ENCODE peak calls at places on chromosome 7, in seven cellular contexts. One of them, this sample, is unnamed. For H3K4me1, the result is how much of the 10 kb centered on the place peaks cover.

GRCh38 chr7:121337398-121337797 is 8.6 kb downstream of the WNT16 start:
- DNase-seq in right lobe of liver: no peak
- DNase-seq in A549: no peak
- DNase-seq in aorta: no peak
- DNase-seq in tibial artery: no peak
- DNase-seq in GM23248: peak
- DNase-seq in fibroblast of lung: peak
- DNase-seq in this sample: peak

GRCh38 chr7:57769958-57770357 is 320.0 kb downstream of the ZNF716 start:
- DNase-seq in right lobe of liver: no peak
- DNase-seq in A549: no peak
- DNase-seq in aorta: no peak
- DNase-seq in tibial artery: peak
- DNase-seq in GM23248: no peak
- DNase-seq in fibroblast of lung: no peak
- DNase-seq in this sample: no peak

GRCh38 chr7:6497994-6498393 is 50.2 kb upstream of the DAGLB start:
- DNase-seq in right lobe of liver: no peak
- DNase-seq in A549: no peak
- DNase-seq in aorta: peak
- DNase-seq in tibial artery: no peak
- DNase-seq in GM23248: no peak
- DNase-seq in fibroblast of lung: no peak
- DNase-seq in this sample: no peak

GRCh38 chr7:2637505-2638223 is 5.9 kb downstream of the TTYH3 start:
- DNase-seq in right lobe of liver: peak
- DNase-seq in A549: no peak
- DNase-seq in aorta: peak
- DNase-seq in tibial artery: peak
- DNase-seq in GM23248: no peak
- DNase-seq in fibroblast of lung: no peak
- DNase-seq in this sample: no peak

GRCh38 chr7:32453286-32454011 is 36.7 kb downstream of the LSM5 start:
- DNase-seq in right lobe of liver: no peak
- DNase-seq in A549: peak
- DNase-seq in aorta: no peak
- DNase-seq in tibial artery: no peak
- DNase-seq in GM23248: no peak
- DNase-seq in fibroblast of lung: no peak
- DNase-seq in this sample: no peak

GRCh38 chr7:155440018-155440410 is 17.9 kb upstream of the EN2 start:
- DNase-seq in right lobe of liver: no peak
- DNase-seq in A549: no peak
- DNase-seq in aorta: no peak
- DNase-seq in tibial artery: no peak
- DNase-seq in GM23248: no peak
- DNase-seq in fibroblast of lung: no peak
- DNase-seq in this sample: no peak

GRCh38 chr7:70582921-70583895 is 548.7 kb upstream of the GALNT17 start:
- DNase-seq in right lobe of liver: no peak
- DNase-seq in A549: no peak
- DNase-seq in aorta: no peak
- DNase-seq in tibial artery: no peak
- DNase-seq in GM23248: no peak
- DNase-seq in fibroblast of lung: no peak
- DNase-seq in this sample: no peak

GRCh38 chr7:24715171-24715570 is 42.1 kb downstream of the GSDME start:
- DNase-seq in right lobe of liver: no peak
- DNase-seq in A549: no peak
- DNase-seq in aorta: no peak
- DNase-seq in tibial artery: no peak
- DNase-seq in GM23248: no peak
- DNase-seq in fibroblast of lung: no peak
- DNase-seq in this sample: no peak

GRCh38 chr7:10940748-10941358 is 32.8 kb upstream of the PHF14 start:
- DNase-seq in right lobe of liver: no peak
- DNase-seq in A549: no peak
- DNase-seq in aorta: no peak
- DNase-seq in tibial artery: no peak
- DNase-seq in GM23248: no peak
- DNase-seq in fibroblast of lung: no peak
- DNase-seq in this sample: peak

GRCh38 chr7:130063036-130063435 is 7.3 kb upstream of the KLHDC10 start:
- DNase-seq in right lobe of liver: peak
- DNase-seq in A549: peak
- DNase-seq in aorta: peak
- DNase-seq in tibial artery: no peak
- DNase-seq in GM23248: peak
- DNase-seq in fibroblast of lung: peak
- DNase-seq in this sample: peak

GRCh38 chr7:20019757-20020432 is 197.3 kb downstream of the MACC1 start:
- DNase-seq in right lobe of liver: no peak
- DNase-seq in A549: no peak
- DNase-seq in aorta: no peak
- DNase-seq in tibial artery: no peak
- DNase-seq in GM23248: no peak
- DNase-seq in fibroblast of lung: no peak
- DNase-seq in this sample: no peak

GRCh38 chr7:77912293-77912692 is 113.7 kb downstream of the PHTF2 start:
- DNase-seq in right lobe of liver: no peak
- DNase-seq in A549: no peak
- DNase-seq in aorta: no peak
- DNase-seq in tibial artery: no peak
- DNase-seq in GM23248: no peak
- DNase-seq in fibroblast of lung: no peak
- DNase-seq in this sample: peak

GRCh38 chr7:4818000-4818794 is 42.8 kb downstream of the AP5Z1 start:
- DNase-seq in right lobe of liver: no peak
- DNase-seq in A549: no peak
- DNase-seq in aorta: no peak
- DNase-seq in tibial artery: no peak
- DNase-seq in GM23248: no peak
- DNase-seq in fibroblast of lung: no peak
- DNase-seq in this sample: no peak

GRCh38 chr7:52584041-52584440 is 451.4 kb upstream of the POM121L12 start:
- DNase-seq in right lobe of liver: no peak
- DNase-seq in A549: no peak
- DNase-seq in aorta: no peak
- DNase-seq in tibial artery: no peak
- DNase-seq in GM23248: no peak
- DNase-seq in fibroblast of lung: no peak
- DNase-seq in this sample: no peak

GRCh38 chr7:105016083-105017075 is 2.4 kb downstream of the KMT2E start:
- DNase-seq in right lobe of liver: no peak
- DNase-seq in A549: no peak
- DNase-seq in aorta: no peak
- DNase-seq in tibial artery: no peak
- DNase-seq in GM23248: peak
- DNase-seq in fibroblast of lung: no peak
- DNase-seq in this sample: no peak

GRCh38 chr7:128900237-128900636 is 10.3 kb downstream of the KCP start:
- DNase-seq in right lobe of liver: no peak
- DNase-seq in A549: no peak
- DNase-seq in aorta: no peak
- DNase-seq in tibial artery: no peak
- DNase-seq in GM23248: no peak
- DNase-seq in fibroblast of lung: no peak
- DNase-seq in this sample: no peak

GRCh38 chr7:93115796-93116195 is 2.0 kb downstream of the SAMD9 start:
- DNase-seq in right lobe of liver: no peak
- DNase-seq in A549: peak
- DNase-seq in aorta: no peak
- DNase-seq in tibial artery: no peak
- DNase-seq in GM23248: peak
- DNase-seq in fibroblast of lung: peak
- DNase-seq in this sample: no peak

GRCh38 chr7:98993024-98993897 is 114.9 kb downstream of the TRRAP start:
- DNase-seq in right lobe of liver: no peak
- DNase-seq in A549: no peak
- DNase-seq in aorta: no peak
- DNase-seq in tibial artery: peak
- DNase-seq in GM23248: no peak
- DNase-seq in fibroblast of lung: no peak
- DNase-seq in this sample: no peak

GRCh38 chr7:41448104-41448503 is 254.8 kb downstream of the INHBA start:
- DNase-seq in right lobe of liver: no peak
- DNase-seq in A549: no peak
- DNase-seq in aorta: no peak
- DNase-seq in tibial artery: no peak
- DNase-seq in GM23248: peak
- DNase-seq in fibroblast of lung: peak
- DNase-seq in this sample: no peak

GRCh38 chr7:100372256-100372655 is 1.0 kb upstream of the PILRA start:
- DNase-seq in right lobe of liver: no peak
- DNase-seq in A549: no peak
- DNase-seq in aorta: no peak
- DNase-seq in tibial artery: no peak
- DNase-seq in GM23248: peak
- DNase-seq in fibroblast of lung: peak
- DNase-seq in this sample: peak

GRCh38 chr7:67022501-67022900 is 25.9 kb downstream of the TYW1 start:
- DNase-seq in right lobe of liver: no peak
- DNase-seq in A549: no peak
- DNase-seq in aorta: no peak
- DNase-seq in tibial artery: no peak
- DNase-seq in GM23248: peak
- DNase-seq in fibroblast of lung: no peak
- DNase-seq in this sample: no peak

GRCh38 chr7:94632338-94633024 is 23.5 kb downstream of the SGCE start:
- DNase-seq in right lobe of liver: no peak
- DNase-seq in A549: peak
- DNase-seq in aorta: no peak
- DNase-seq in tibial artery: no peak
- DNase-seq in GM23248: peak
- DNase-seq in fibroblast of lung: peak
- DNase-seq in this sample: peak

GRCh38 chr7:30472081-30472770 is 6.4 kb downstream of the NOD1 start:
- DNase-seq in right lobe of liver: no peak
- DNase-seq in A549: no peak
- DNase-seq in aorta: no peak
- DNase-seq in tibial artery: no peak
- DNase-seq in GM23248: peak
- DNase-seq in fibroblast of lung: no peak
- DNase-seq in this sample: no peak

GRCh38 chr7:30469303-30469702 is 9.3 kb downstream of the NOD1 start:
- DNase-seq in right lobe of liver: peak
- DNase-seq in A549: peak
- DNase-seq in aorta: peak
- DNase-seq in tibial artery: peak
- DNase-seq in GM23248: peak
- DNase-seq in fibroblast of lung: peak
- DNase-seq in this sample: peak

GRCh38 chr7:30470163-30470770 is 8.3 kb downstream of the NOD1 start:
- DNase-seq in right lobe of liver: no peak
- DNase-seq in A549: peak
- DNase-seq in aorta: peak
- DNase-seq in tibial artery: no peak
- DNase-seq in GM23248: peak
- DNase-seq in fibroblast of lung: peak
- DNase-seq in this sample: no peak

GRCh38 chr7:30471205-30471604 is 7.4 kb downstream of the NOD1 start:
- DNase-seq in right lobe of liver: no peak
- DNase-seq in A549: no peak
- DNase-seq in aorta: no peak
- DNase-seq in tibial artery: no peak
- DNase-seq in GM23248: no peak
- DNase-seq in fibroblast of lung: no peak
- DNase-seq in this sample: no peak

DNA sequence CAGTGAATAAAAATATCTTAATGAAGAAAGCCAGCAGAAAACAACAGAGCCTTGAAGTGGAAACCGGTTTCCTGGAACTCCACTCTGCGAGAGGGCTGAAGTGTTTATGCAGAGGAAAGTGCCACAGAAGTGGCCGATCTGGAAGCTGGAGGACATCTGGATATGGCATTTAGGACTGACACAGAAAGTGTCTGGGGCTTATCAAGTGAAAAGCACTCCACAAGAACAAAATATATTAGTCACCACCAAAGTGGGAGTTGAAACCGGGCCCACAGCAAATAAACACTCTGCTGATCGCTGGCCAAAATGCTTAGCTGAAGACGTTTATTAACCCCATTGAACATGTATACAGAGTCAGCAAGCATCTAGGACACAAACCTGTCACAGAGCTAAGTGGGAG is 7.8 kb downstream of the NOD1 start:
- DNase-seq in right lobe of liver: no peak
- DNase-seq in A549: peak
- DNase-seq in aorta: no peak
- DNase-seq in tibial artery: no peak
- DNase-seq in GM23248: peak
- DNase-seq in fibroblast of lung: peak
- DNase-seq in this sample: no peak
- H3K4me3 ChIP-seq in right lobe of liver: no peak
- H3K4me3 ChIP-seq in A549: no peak
- H3K4me3 ChIP-seq in aorta: no peak
- H3K4me3 ChIP-seq in tibial artery: no peak
- H3K4me3 ChIP-seq in GM23248: peak
- H3K4me3 ChIP-seq in fibroblast of lung: peak
- H3K4me3 ChIP-seq in this sample: no peak

GRCh38 chr7:1537631-1538412 is 7.3 kb downstream of the MAFK start:
- DNase-seq in right lobe of liver: peak
- DNase-seq in A549: peak
- DNase-seq in aorta: peak
- DNase-seq in tibial artery: peak
- DNase-seq in GM23248: peak
- DNase-seq in fibroblast of lung: peak
- DNase-seq in this sample: peak
- H3K4me1 ChIP-seq in right lobe of liver: under half
- H3K4me1 ChIP-seq in A549: half or more
- H3K4me1 ChIP-seq in aorta: under half
- H3K4me1 ChIP-seq in tibial artery: under half
- H3K4me1 ChIP-seq in GM23248: under half
- H3K4me1 ChIP-seq in fibroblast of lung: under half
- H3K4me1 ChIP-seq in this sample: under half

GRCh38 chr7:35255909-35256876 is 2.3 kb upstream of the TBX20 start:
- DNase-seq in right lobe of liver: no peak
- DNase-seq in A549: no peak
- DNase-seq in aorta: no peak
- DNase-seq in tibial artery: no peak
- DNase-seq in GM23248: no peak
- DNase-seq in fibroblast of lung: no peak
- DNase-seq in this sample: no peak
- H3K4me3 ChIP-seq in right lobe of liver: no peak
- H3K4me3 ChIP-seq in A549: no peak
- H3K4me3 ChIP-seq in aorta: no peak
- H3K4me3 ChIP-seq in tibial artery: no peak
- H3K4me3 ChIP-seq in GM23248: no peak
- H3K4me3 ChIP-seq in fibroblast of lung: no peak
- H3K4me3 ChIP-seq in this sample: no peak

DNA sequence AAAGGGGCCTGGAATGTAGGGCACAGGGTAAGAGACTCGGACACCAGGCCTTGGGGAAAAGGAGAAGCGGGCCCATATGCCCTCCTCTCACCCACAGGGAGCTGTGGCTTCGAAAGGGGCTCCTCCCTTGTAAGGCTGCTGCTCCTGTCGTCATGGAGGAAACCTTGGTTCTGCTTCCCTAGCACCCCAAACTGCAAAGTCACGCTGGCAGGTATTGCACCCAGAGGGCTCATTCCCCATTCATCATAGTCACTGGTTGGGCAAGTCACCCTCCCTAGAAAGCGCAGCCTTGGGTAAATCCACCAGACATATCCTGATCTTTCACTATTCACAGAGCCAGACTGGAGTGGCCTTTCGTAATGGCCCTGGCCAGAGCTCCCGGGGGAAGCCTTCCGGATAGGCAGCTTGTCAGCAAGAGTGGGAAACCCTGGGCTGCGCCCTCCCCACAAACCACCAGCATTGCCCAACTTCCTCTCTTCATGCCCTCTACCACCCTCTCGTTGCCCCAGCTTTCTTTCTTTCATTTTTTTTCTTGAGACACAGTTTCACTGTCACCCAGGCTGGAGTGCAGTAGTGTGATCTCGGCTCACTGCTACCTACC is 121.0 kb downstream of the HIP1 start:
- DNase-seq in right lobe of liver: peak
- DNase-seq in A549: peak
- DNase-seq in aorta: peak
- DNase-seq in tibial artery: peak
- DNase-seq in GM23248: no peak
- DNase-seq in fibroblast of lung: no peak
- DNase-seq in this sample: no peak
- H3K4me1 ChIP-seq in right lobe of liver: under half
- H3K4me1 ChIP-seq in A549: under half
- H3K4me1 ChIP-seq in aorta: under half
- H3K4me1 ChIP-seq in tibial artery: under half
- H3K4me1 ChIP-seq in GM23248: under half
- H3K4me1 ChIP-seq in fibroblast of lung: under half
- H3K4me1 ChIP-seq in this sample: under half